ENCODE peak calls at places on chromosomes 12 and 14, in six cellular contexts. B, Y, L, K, P and U are unnamed samples.

GRCh38 chr14:89767861-89768268 is 186.7 kb downstream of the EFCAB11 start:
- DNase-seq in Y (no peak), L (no peak), B (no peak), P (peak; percentile 34), K (peak; percentile 9), U (peak; percentile 34)

GRCh38 chr12:32264995-32265394 is 134.4 kb upstream of the FGD4 start:
- DNase-seq in Y (no peak), P (peak; percentile 77), K (no peak), B (no peak), L (no peak), U (no peak)

GRCh38 chr12:52267699-52268098 is 6.7 kb upstream of the KRT86 start:
- DNase-seq in P (no peak), K (no peak), L (peak; percentile 43), Y (no peak), B (no peak), U (no peak)

GRCh38 chr14:77458249-77458950 is 507 bp downstream of the AHSA1 start:
- DNase-seq in Y (no peak), B (peak; percentile 43), K (no peak), L (no peak), P (peak; percentile 26), U (peak; percentile 57)

GRCh38 chr12:113903381-113903863 is 62.7 kb downstream of the RBM19 start:
- DNase-seq in L (no peak), P (no peak), Y (no peak), K (no peak), B (no peak), U (no peak)

GRCh38 chr12:132439333-132439904 is 50.5 kb upstream of the FBRSL1 start:
- DNase-seq in B (no peak), Y (no peak), L (no peak), P (no peak), K (no peak), U (no peak)

GRCh38 chr12:123519151-123520001 is 14.1 kb downstream of the RILPL1 start:
- DNase-seq in K (no peak), P (no peak), L (peak; percentile 75), B (no peak), Y (peak; percentile 39), U (no peak)

GRCh38 chr12:93838180-93838579 is 161.0 kb downstream of the CRADD start:
- DNase-seq in K (no peak), Y (no peak), L (no peak), P (no peak), B (no peak), U (no peak)

GRCh38 chr14:81305743-81306142 is 85.0 kb upstream of the GTF2A1 start:
- DNase-seq in L (no peak), K (no peak), Y (no peak), P (no peak), B (no peak), U (no peak)

GRCh38 chr12:101209319-101210302 is at the start of gene SLC5A8:
- DNase-seq in K (no peak), Y (no peak), B (no peak), P (peak; percentile 3), L (no peak), U (no peak)

GRCh38 chr14:69611264-69612013 is at the start of gene SUSD6:
- DNase-seq in B (peak; percentile 94), P (peak; percentile 94), L (peak; percentile 94), Y (peak; percentile 89), K (peak; percentile 81), U (peak; percentile 82)
- H3K4me1 ChIP-seq in B (peaks cover 48% of the 10 kb centered on the region), P (peaks cover 23% of the 10 kb centered on the region), L (peaks cover 55% of the 10 kb centered on the region), Y (peaks cover 52% of the 10 kb centered on the region), K (peaks cover 19% of the 10 kb centered on the region), U (peaks cover 8% of the 10 kb centered on the region)

GRCh38 chr14:70489579-70490175 is 37.7 kb downstream of the ADAM21 start:
- DNase-seq in B (no peak), Y (no peak), P (peak; percentile 25), K (no peak), L (no peak), U (peak; percentile 51)
- H3K9me3 ChIP-seq in B (peaks cover 47% of the 10 kb centered on the region), Y (no peaks in the 10 kb centered on the region), P (peaks cover 6% of the 10 kb centered on the region), K (peaks cover 20% of the 10 kb centered on the region), L (peaks cover 16% of the 10 kb centered on the region), U (peaks cover 8% of the 10 kb centered on the region)

DNA sequence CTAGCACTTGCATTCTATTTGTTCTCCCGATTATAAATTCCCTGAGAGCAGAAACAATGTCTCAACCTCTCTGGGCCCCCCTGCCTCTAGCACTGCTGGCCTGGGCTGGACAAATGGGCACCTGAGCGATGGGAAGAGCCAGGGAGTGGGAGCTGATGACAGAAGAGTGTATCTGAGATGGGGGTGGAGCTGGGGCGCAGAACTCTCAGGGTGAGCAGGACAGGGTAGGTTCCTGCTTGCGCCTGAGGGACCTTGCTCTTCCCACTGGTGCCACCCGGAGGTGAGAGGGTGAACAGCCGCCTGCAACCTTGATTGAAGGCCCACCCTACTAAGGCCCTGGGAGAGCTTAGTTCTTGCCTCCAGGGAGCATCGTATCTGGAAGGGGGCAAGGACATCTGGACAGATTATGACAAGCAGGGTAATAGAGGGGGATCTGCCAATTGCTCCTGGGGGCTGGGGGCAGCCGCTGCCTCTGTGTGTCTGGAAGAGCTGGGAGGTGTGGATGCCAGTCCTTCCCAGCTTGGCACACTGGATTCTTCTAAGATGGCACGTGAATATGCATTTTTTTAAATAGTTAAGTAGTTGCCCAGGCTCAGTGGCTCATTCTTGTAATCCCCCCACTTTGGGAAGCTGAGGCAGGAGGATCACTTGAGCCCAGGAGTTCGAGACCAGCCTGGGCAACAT is 43.0 kb upstream of the TSPAN9 start:
- DNase-seq in K (peak; percentile 54), P (peak; percentile 72), B (peak; percentile 53), L (no peak), Y (peak; percentile 35), U (peak; percentile 40)
- H3K4me3 ChIP-seq in K (no peak overlapping the region), P (no peak overlapping the region), B (no peak overlapping the region), L (no peak overlapping the region), Y (no peak overlapping the region), U (no peak overlapping the region)

GRCh38 chr14:70660967-70661871 is 19.5 kb downstream of the TTC9 start:
- DNase-seq in Y (no peak), L (no peak), P (peak; percentile 27), B (peak; percentile 80), K (no peak), U (no peak)
- H3K4me1 ChIP-seq in Y (peaks cover 12% of the 10 kb centered on the region), L (peaks cover 51% of the 10 kb centered on the region), P (peaks cover 23% of the 10 kb centered on the region), B (peaks cover 21% of the 10 kb centered on the region), K (peaks cover 13% of the 10 kb centered on the region), U (peaks cover 6% of the 10 kb centered on the region)

GRCh38 chr12:130807309-130807708 is 31.7 kb downstream of the STX2 start:
- DNase-seq in B (no peak), L (no peak), K (no peak), Y (no peak), P (no peak), U (no peak)
- H3K9me3 ChIP-seq in B (no peaks in the 10 kb centered on the region), L (no peaks in the 10 kb centered on the region), K (no peaks in the 10 kb centered on the region), Y (no peaks in the 10 kb centered on the region), P (no peaks in the 10 kb centered on the region), U (no peaks in the 10 kb centered on the region)

GRCh38 chr12:1429980-1430379 is 164.4 kb downstream of the FBXL14 start:
- DNase-seq in L (no peak), K (no peak), Y (peak; percentile 25), B (no peak), P (peak; percentile 11), U (no peak)
- H3K4me3 ChIP-seq in L (no peak overlapping the region), K (no peak overlapping the region), Y (no peak overlapping the region), B (no peak overlapping the region), P (no peak overlapping the region), U (no peak overlapping the region)